ENCODE peak calls at places on chromosome 19, in four cellular contexts. One of them, this sample, is unnamed. For H3K4me1, the result is how much of the 10 kb centered on the place peaks cover.

GRCh38 chr19:42229263-42229854 is 9.2 kb downstream of the ZNF526 start:
- DNase-seq in endodermal cell: no peak
- DNase-seq in PC-3: no peak
- DNase-seq in tibial artery: no peak
- DNase-seq in this sample: no peak

GRCh38 chr19:9967326-9967725 is 31.0 kb upstream of the OLFM2 start:
- DNase-seq in PC-3: no peak
- DNase-seq in tibial artery: no peak
- DNase-seq in endodermal cell: no peak
- DNase-seq in this sample: no peak

GRCh38 chr19:6667114-6667627 is 2.8 kb downstream of the TNFSF14 start:
- DNase-seq in PC-3: peak
- DNase-seq in endodermal cell: no peak
- DNase-seq in tibial artery: no peak
- DNase-seq in this sample: no peak

GRCh38 chr19:43372462-43372861 is 19.0 kb downstream of the CD177 start:
- DNase-seq in PC-3: no peak
- DNase-seq in tibial artery: no peak
- DNase-seq in endodermal cell: no peak
- DNase-seq in this sample: no peak

GRCh38 chr19:34370117-34370516 is 5.1 kb downstream of the GPI start:
- DNase-seq in tibial artery: no peak
- DNase-seq in endodermal cell: no peak
- DNase-seq in PC-3: no peak
- DNase-seq in this sample: no peak

GRCh38 chr19:42095814-42096230 is 19.9 kb downstream of the ZNF574 start:
- DNase-seq in tibial artery: no peak
- DNase-seq in endodermal cell: peak
- DNase-seq in PC-3: no peak
- DNase-seq in this sample: no peak

GRCh38 chr19:10113964-10114650 is 2.6 kb downstream of the P2RY11 start:
- DNase-seq in PC-3: peak
- DNase-seq in endodermal cell: peak
- DNase-seq in tibial artery: no peak
- DNase-seq in this sample: no peak

GRCh38 chr19:56167064-56167578 is 8.7 kb upstream of the GALP start:
- DNase-seq in endodermal cell: no peak
- DNase-seq in tibial artery: no peak
- DNase-seq in PC-3: peak
- DNase-seq in this sample: peak

GRCh38 chr19:23522431-23522830 is 127.2 kb upstream of the ZNF91 start:
- DNase-seq in tibial artery: no peak
- DNase-seq in PC-3: peak
- DNase-seq in endodermal cell: no peak
- DNase-seq in this sample: no peak

GRCh38 chr19:12982648-12983047 is 12.6 kb upstream of the NFIX start:
- DNase-seq in tibial artery: no peak
- DNase-seq in PC-3: no peak
- DNase-seq in endodermal cell: no peak
- DNase-seq in this sample: no peak

GRCh38 chr19:55368701-55369563 is 1.3 kb downstream of the IL11 start:
- DNase-seq in PC-3: peak
- DNase-seq in tibial artery: no peak
- DNase-seq in endodermal cell: peak
- DNase-seq in this sample: peak

GRCh38 chr19:53906211-53907192 is 2.6 kb upstream of the CACNG7 start:
- DNase-seq in tibial artery: no peak
- DNase-seq in endodermal cell: peak
- DNase-seq in PC-3: peak
- DNase-seq in this sample: peak

GRCh38 chr19:32177686-32178085 is 167.7 kb upstream of the ZNF507 start:
- DNase-seq in endodermal cell: no peak
- DNase-seq in PC-3: no peak
- DNase-seq in tibial artery: no peak
- DNase-seq in this sample: no peak

GRCh38 chr19:40322951-40323615 is 25.1 kb downstream of the C19orf47 start:
- DNase-seq in tibial artery: no peak
- DNase-seq in PC-3: no peak
- DNase-seq in endodermal cell: no peak
- DNase-seq in this sample: no peak

GRCh38 chr19:6720369-6721112 is at the start of gene C3:
- DNase-seq in PC-3: no peak
- DNase-seq in endodermal cell: no peak
- DNase-seq in tibial artery: peak
- DNase-seq in this sample: no peak

GRCh38 chr19:7605490-7606222 is 10.0 kb downstream of the CAMSAP3 start:
- DNase-seq in PC-3: peak
- DNase-seq in endodermal cell: peak
- DNase-seq in tibial artery: no peak
- DNase-seq in this sample: peak

GRCh38 chr19:54556194-54556593 is 17.4 kb upstream of the LILRA2 start:
- DNase-seq in endodermal cell: no peak
- DNase-seq in PC-3: no peak
- DNase-seq in tibial artery: no peak
- DNase-seq in this sample: no peak

GRCh38 chr19:18655173-18655844 is 18.5 kb downstream of the KLHL26 start:
- DNase-seq in PC-3: no peak
- DNase-seq in endodermal cell: peak
- DNase-seq in tibial artery: no peak
- DNase-seq in this sample: no peak

GRCh38 chr19:55301459-55302331 is 17.9 kb downstream of the BRSK1 start:
- DNase-seq in PC-3: peak
- DNase-seq in endodermal cell: peak
- DNase-seq in tibial artery: peak
- DNase-seq in this sample: peak

GRCh38 chr19:55487884-55488687 is at the start of gene SSC5D:
- DNase-seq in PC-3: no peak
- DNase-seq in endodermal cell: peak
- DNase-seq in tibial artery: no peak
- DNase-seq in this sample: peak

GRCh38 chr19:4197625-4198466 is 15.4 kb downstream of the ANKRD24 start:
- DNase-seq in endodermal cell: peak
- DNase-seq in tibial artery: no peak
- DNase-seq in PC-3: no peak
- DNase-seq in this sample: no peak

GRCh38 chr19:23887642-23888041 is 27.0 kb upstream of the ZNF726 start:
- DNase-seq in tibial artery: no peak
- DNase-seq in PC-3: peak
- DNase-seq in endodermal cell: no peak
- DNase-seq in this sample: no peak

GRCh38 chr19:8000298-8001038 is 5.0 kb downstream of the ELAVL1 start:
- DNase-seq in endodermal cell: no peak
- DNase-seq in PC-3: no peak
- DNase-seq in tibial artery: no peak
- DNase-seq in this sample: no peak

GRCh38 chr19:40603071-40603718 is 2.0 kb downstream of the LTBP4 start:
- DNase-seq in tibial artery: no peak
- DNase-seq in PC-3: peak
- DNase-seq in endodermal cell: no peak
- DNase-seq in this sample: no peak

GRCh38 chr19:38890686-38891085 is 8.7 kb downstream of the SIRT2 start:
- DNase-seq in tibial artery: no peak
- DNase-seq in PC-3: no peak
- DNase-seq in endodermal cell: no peak
- DNase-seq in this sample: peak

GRCh38 chr19:40716031-40716654 is 543 bp downstream of the COQ8B start:
- DNase-seq in tibial artery: peak
- DNase-seq in endodermal cell: peak
- DNase-seq in PC-3: peak
- DNase-seq in this sample: no peak

DNA sequence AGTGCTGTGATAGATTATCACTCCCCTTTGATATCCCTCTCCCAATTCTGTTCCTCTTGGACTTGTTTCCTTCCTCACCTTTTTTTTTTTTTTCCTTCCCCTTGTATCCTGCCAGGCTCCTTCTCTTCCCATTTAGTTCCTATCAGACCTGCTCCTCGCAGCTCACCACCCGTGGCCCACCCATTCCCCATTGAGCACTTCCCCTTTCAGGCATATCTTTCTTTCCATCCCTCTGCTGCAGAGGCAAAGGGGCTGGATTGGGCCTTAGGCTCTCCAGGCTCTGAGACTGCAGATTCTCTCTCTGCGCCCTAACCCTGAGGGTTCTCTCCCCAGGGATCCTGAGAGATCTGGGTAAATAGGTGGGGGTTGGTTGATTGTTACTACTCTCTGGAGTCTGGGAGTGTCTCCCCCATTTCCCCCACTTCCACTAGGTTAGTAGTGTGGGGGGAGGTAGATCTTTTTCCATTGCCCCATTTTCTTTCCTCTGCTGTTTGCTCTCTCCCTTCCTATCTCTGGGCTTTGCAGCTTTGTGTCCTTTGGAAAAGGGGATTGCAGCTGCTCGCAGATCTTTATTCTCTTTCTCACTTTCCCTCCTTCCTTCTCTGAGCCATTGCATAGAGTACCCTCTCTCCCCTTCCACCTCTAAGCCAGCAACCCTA is 2.3 kb downstream of the ARHGAP35 start:
- DNase-seq in PC-3: no peak
- DNase-seq in tibial artery: no peak
- DNase-seq in endodermal cell: no peak
- DNase-seq in this sample: peak
- H3K4me1 ChIP-seq in PC-3: half or more
- H3K4me1 ChIP-seq in tibial artery: half or more
- H3K4me1 ChIP-seq in endodermal cell: under half
- H3K4me1 ChIP-seq in this sample: under half

GRCh38 chr19:11237321-11237720 is 2.1 kb upstream of the ANGPTL8 start:
- DNase-seq in PC-3: no peak
- DNase-seq in endodermal cell: no peak
- DNase-seq in tibial artery: no peak
- DNase-seq in this sample: no peak
- H3K4me3 ChIP-seq in PC-3: no peak
- H3K4me3 ChIP-seq in endodermal cell: no peak
- H3K4me3 ChIP-seq in tibial artery: no peak
- H3K4me3 ChIP-seq in this sample: no peak

GRCh38 chr19:48872182-48872883 is at the start of gene PPP1R15A:
- DNase-seq in endodermal cell: peak
- DNase-seq in PC-3: peak
- DNase-seq in tibial artery: peak
- DNase-seq in this sample: peak
- H3K4me1 ChIP-seq in endodermal cell: under half
- H3K4me1 ChIP-seq in PC-3: under half
- H3K4me1 ChIP-seq in tibial artery: half or more
- H3K4me1 ChIP-seq in this sample: under half

GRCh38 chr19:16623576-16623975 is 4.4 kb downstream of the MED26 start:
- DNase-seq in endodermal cell: no peak
- DNase-seq in tibial artery: no peak
- DNase-seq in PC-3: no peak
- DNase-seq in this sample: no peak

GRCh38 chr19:16624236-16624635 is 3.8 kb downstream of the MED26 start:
- DNase-seq in endodermal cell: no peak
- DNase-seq in tibial artery: no peak
- DNase-seq in PC-3: no peak
- DNase-seq in this sample: no peak

GRCh38 chr19:16626796-16627193 is 1.2 kb downstream of the MED26 start:
- DNase-seq in tibial artery: no peak
- DNase-seq in PC-3: no peak
- DNase-seq in endodermal cell: no peak
- DNase-seq in this sample: no peak

GRCh38 chr19:16627194-16627927 is 643 bp downstream of the MED26 start:
- DNase-seq in PC-3: no peak
- DNase-seq in endodermal cell: peak
- DNase-seq in tibial artery: peak
- DNase-seq in this sample: peak

DNA sequence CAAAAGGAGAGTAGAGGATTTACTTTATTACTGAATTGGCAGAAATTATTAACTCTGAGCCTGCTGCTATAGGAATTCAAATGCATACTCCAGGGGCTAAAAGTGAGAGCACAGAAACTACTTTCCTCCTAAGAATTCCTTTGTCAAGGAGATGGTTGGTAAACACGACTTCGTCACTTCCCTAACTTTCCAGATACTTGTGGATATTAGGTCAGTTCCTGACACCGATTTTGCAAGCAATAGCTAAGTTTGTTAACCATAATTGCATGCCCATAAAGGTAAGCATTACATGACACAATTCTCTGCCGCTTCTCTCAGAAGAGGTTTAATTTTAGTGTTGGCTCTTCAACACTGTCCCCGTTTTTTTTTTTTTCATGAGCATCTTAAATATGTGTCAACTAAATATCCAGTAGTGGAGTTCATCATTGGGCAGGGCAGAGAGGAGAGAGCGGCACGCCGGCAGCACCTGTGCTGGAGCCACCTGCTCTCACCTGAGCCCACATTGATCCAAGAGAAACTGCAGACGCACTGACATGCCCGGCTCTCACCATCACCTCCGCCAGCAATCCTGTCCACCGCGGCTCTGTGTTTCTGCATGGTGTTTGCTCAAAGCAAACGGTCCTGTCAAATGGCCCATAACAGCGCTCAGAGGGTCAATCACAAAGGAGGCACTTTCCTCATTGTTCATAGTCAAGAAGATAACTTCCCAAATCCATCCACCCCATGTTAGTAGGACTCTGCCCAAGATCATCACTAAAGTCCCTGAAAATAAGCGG is 2.6 kb downstream of the MED26 start:
- DNase-seq in PC-3: no peak
- DNase-seq in endodermal cell: no peak
- DNase-seq in tibial artery: no peak
- DNase-seq in this sample: no peak
- H3K4me3 ChIP-seq in PC-3: peak
- H3K4me3 ChIP-seq in endodermal cell: no peak
- H3K4me3 ChIP-seq in tibial artery: no peak
- H3K4me3 ChIP-seq in this sample: no peak

GRCh38 chr19:11166281-11167142 is 10.9 kb upstream of the SPC24 start:
- DNase-seq in tibial artery: peak
- DNase-seq in PC-3: no peak
- DNase-seq in endodermal cell: no peak
- DNase-seq in this sample: no peak

GRCh38 chr19:11165486-11166030 is 10.0 kb upstream of the SPC24 start:
- DNase-seq in PC-3: no peak
- DNase-seq in endodermal cell: no peak
- DNase-seq in tibial artery: no peak
- DNase-seq in this sample: no peak

GRCh38 chr19:11164278-11164677 is 8.7 kb upstream of the SPC24 start:
- DNase-seq in tibial artery: no peak
- DNase-seq in PC-3: no peak
- DNase-seq in endodermal cell: no peak
- DNase-seq in this sample: no peak

GRCh38 chr19:11168568-11168967 is 13.0 kb upstream of the SPC24 start:
- DNase-seq in PC-3: peak
- DNase-seq in endodermal cell: no peak
- DNase-seq in tibial artery: peak
- DNase-seq in this sample: no peak

GRCh38 chr19:11164879-11165406 is 9.4 kb upstream of the SPC24 start:
- DNase-seq in tibial artery: peak
- DNase-seq in PC-3: no peak
- DNase-seq in endodermal cell: no peak
- DNase-seq in this sample: no peak
- H3K4me1 ChIP-seq in tibial artery: half or more
- H3K4me1 ChIP-seq in PC-3: under half
- H3K4me1 ChIP-seq in endodermal cell: under half
- H3K4me1 ChIP-seq in this sample: under half

This sample was measured in SJCRH30.